ENCODE peak calls at places on chromosomes 6 and 20, in eight cellular contexts. U is ovary, C is GM06990, W is bronchial epithelial cell, R is RWPE1, B is heart left ventricle, Q is progenitor cell of endocrine pancreas, K is heart right ventricle. N is an unnamed sample.

GRCh38 chr6:41947581-41948220 is 6.1 kb upstream of the CCND3 start:
- DNase-seq in U (no peak), C (no peak), W (no peak), R (no peak), B (no peak), Q (no peak), K (no peak), N (no peak)

GRCh38 chr20:38725959-38726848 is 1.9 kb downstream of the SLC32A1 start:
- DNase-seq in U (no peak), C (peak; percentile 38), W (no peak), R (peak; percentile 69), B (no peak), Q (peak; percentile 65), K (no peak), N (peak; percentile 67)

GRCh38 chr20:11926599-11926998 is 8.9 kb downstream of the BTBD3 start:
- DNase-seq in U (no peak), C (no peak), W (no peak), R (no peak), B (no peak), Q (no peak), K (no peak), N (no peak)

GRCh38 chr20:6588296-6588695 is 179.2 kb upstream of the BMP2 start:
- DNase-seq in U (peak; percentile 18), C (no peak), W (peak; percentile 41), R (no peak), B (no peak), Q (no peak), K (peak; percentile 7), N (no peak)

GRCh38 chr6:6753301-6753700 is 164.8 kb downstream of the LY86 start:
- DNase-seq in U (no peak), C (no peak), W (no peak), R (no peak), B (no peak), Q (no peak), K (no peak), N (no peak)

GRCh38 chr20:35523298-35523888 is 6.1 kb downstream of the C20orf173 start:
- DNase-seq in U (no peak), C (no peak), W (peak; percentile 12), R (peak; percentile 52), B (no peak), Q (no peak), K (no peak), N (peak; percentile 57)

GRCh38 chr6:116287668-116288282 is 8.0 kb upstream of the TSPYL1 start:
- DNase-seq in U (no peak), C (no peak), W (peak; percentile 70), R (peak; percentile 33), B (no peak), Q (no peak), K (no peak), N (no peak)

GRCh38 chr6:107698146-107698545 is 126.0 kb downstream of the SCML4 start:
- DNase-seq in U (no peak), C (no peak), W (peak; percentile 66), R (no peak), B (no peak), Q (no peak), K (no peak), N (no peak)

GRCh38 chr6:18213439-18213838 is 50.9 kb downstream of the DEK start:
- DNase-seq in U (no peak), C (no peak), W (no peak), R (no peak), B (no peak), Q (no peak), K (no peak), N (no peak)

GRCh38 chr6:74289881-74290280 is 593.9 kb downstream of the CD109 start:
- DNase-seq in U (no peak), C (no peak), W (no peak), R (no peak), B (no peak), Q (no peak), K (no peak), N (no peak)

GRCh38 chr6:12017263-12017662 is 5.2 kb downstream of the HIVEP1 start:
- DNase-seq in U (no peak), C (no peak), W (no peak), R (no peak), B (no peak), Q (no peak), K (no peak), N (no peak)

GRCh38 chr20:10925767-10926166 is 252.0 kb upstream of the JAG1 start:
- DNase-seq in U (no peak), C (no peak), W (peak; percentile 51), R (no peak), B (no peak), Q (no peak), K (no peak), N (no peak)

GRCh38 chr20:60851826-60852704 is 400.0 kb upstream of the CDH4 start:
- DNase-seq in U (no peak), C (no peak), W (no peak), R (peak; percentile 54), B (no peak), Q (peak; percentile 58), K (no peak), N (no peak)

GRCh38 chr6:82836022-82836575 is 229.5 kb downstream of the UBE3D start:
- DNase-seq in U (no peak), C (no peak), W (no peak), R (no peak), B (no peak), Q (no peak), K (no peak), N (no peak)

DNA sequence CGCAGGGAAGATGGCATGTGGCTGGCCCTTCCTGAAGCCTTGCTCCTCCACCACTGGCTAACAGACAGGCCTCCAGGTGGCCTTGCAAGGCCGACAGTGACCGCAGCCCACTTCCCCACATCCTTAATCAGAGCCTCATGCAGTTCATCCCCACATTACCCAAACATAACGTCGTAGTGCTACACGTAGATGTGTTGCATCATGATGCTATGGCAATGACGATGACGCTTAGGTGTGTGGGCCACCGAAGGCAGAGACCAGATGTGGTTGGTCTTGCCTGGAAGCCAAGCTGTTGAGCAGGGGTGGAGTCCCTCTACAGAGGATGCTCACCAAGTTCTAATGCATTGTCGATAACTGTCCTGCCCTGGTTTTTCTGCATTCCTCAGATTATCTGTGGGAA is 5.6 kb downstream of the CD93 start:
- DNase-seq in U (no peak), C (no peak), W (no peak), R (no peak), B (no peak), Q (no peak), K (no peak), N (no peak)
- TF ChIP-seq CTCF in U (no peak), C (no peak), W (no peak), R (no peak), B (no peak), Q (no peak), K (no peak), N (no peak)

GRCh38 chr20:14780508-14780907 is 443.1 kb upstream of the FLRT3 start:
- DNase-seq in U (no peak), C (no peak), W (peak; percentile 57), R (no peak), B (no peak), Q (no peak), K (no peak), N (no peak)
- TF ChIP-seq CTCF in U (no peak), C (no peak), W (no peak), R (no peak), B (no peak), Q (no peak), K (no peak), N (no peak)

GRCh38 chr6:121984956-121985355 is 414.5 kb upstream of the HSF2 start:
- DNase-seq in U (no peak), C (no peak), W (no peak), R (no peak), B (peak; percentile 34), Q (no peak), K (no peak), N (no peak)
- TF ChIP-seq CTCF in U (no peak), C (no peak), W (no peak), R (no peak), B (no peak), Q (no peak), K (no peak), N (no peak)

GRCh38 chr6:4281341-4282293 is 146.2 kb upstream of the ECI2 start:
- DNase-seq in U (no peak), C (peak; percentile 78), W (peak; percentile 97), R (peak; percentile 81), B (no peak), Q (peak; percentile 28), K (peak; percentile 38), N (peak; percentile 73)
- TF ChIP-seq CTCF in U (no peak), C (peak; percentile 67), W (peak; percentile 74), R (peak; percentile 64), B (peak; percentile 58), Q (peak; percentile 55), K (peak; percentile 68), N (peak; percentile 44)

GRCh38 chr20:21509597-21510331 is 4.1 kb downstream of the NKX2-2 start:
- DNase-seq in U (no peak), C (no peak), W (no peak), R (peak; percentile 41), B (no peak), Q (no peak), K (no peak), N (no peak)
- TF ChIP-seq CTCF in U (no peak), C (no peak), W (no peak), R (peak; percentile 30), B (no peak), Q (no peak), K (no peak), N (no peak)